ENCODE peak calls at places on chromosomes 3 and 15, in four cellular contexts. E is fibroblast of lung, Q is IMR-90, L is DND-41. Z is an unnamed sample.

GRCh38 chr15:78675617-78676360 is 34.8 kb upstream of the CHRNB4 start:
- DNase-seq in E (no peak), Q (no peak), L (no peak), Z (no peak)

GRCh38 chr3:17035033-17035432 is 150.3 kb downstream of the PLCL2 start:
- DNase-seq in E (no peak), Q (no peak), L (no peak), Z (no peak)

GRCh38 chr3:65343736-65344135 is 655.9 kb upstream of the ADAMTS9 start:
- DNase-seq in E (no peak), Q (no peak), L (no peak), Z (no peak)

GRCh38 chr15:52791776-52792175 is 1.6 kb upstream of the ONECUT1 start:
- DNase-seq in E (no peak), Q (no peak), L (no peak), Z (no peak)

GRCh38 chr3:119205685-119206084 is 32.3 kb downstream of the UPK1B start:
- DNase-seq in E (no peak), Q (no peak), L (no peak), Z (no peak)

GRCh38 chr3:43854916-43855315 is 164.2 kb downstream of the ABHD5 start:
- DNase-seq in E (no peak), Q (no peak), L (no peak), Z (no peak)

GRCh38 chr15:79160211-79160610 is 69.6 kb upstream of the RASGRF1 start:
- DNase-seq in E (no peak), Q (peak), L (no peak), Z (no peak)

GRCh38 chr3:42830437-42831320 is 21.4 kb downstream of the ACKR2 start:
- DNase-seq in E (peak), Q (peak), L (no peak), Z (peak)

GRCh38 chr3:100169186-100169585 is 54.9 kb upstream of the FILIP1L start:
- DNase-seq in E (no peak), Q (no peak), L (no peak), Z (no peak)

GRCh38 chr3:152835311-152836102 is 576 bp downstream of the P2RY1 start:
- DNase-seq in E (peak), Q (peak), L (no peak), Z (no peak)

GRCh38 chr3:52233968-52234367 is 5.0 kb downstream of the TWF2 start:
- DNase-seq in E (no peak), Q (no peak), L (no peak), Z (no peak)

GRCh38 chr3:13483286-13483685 is 3.2 kb downstream of the HDAC11 start:
- DNase-seq in E (no peak), Q (no peak), L (no peak), Z (no peak)

GRCh38 chr3:48407542-48408099 is 22.3 kb downstream of the PLXNB1 start:
- DNase-seq in E (no peak), Q (no peak), L (no peak), Z (no peak)

GRCh38 chr3:16788440-16789057 is 96.2 kb upstream of the PLCL2 start:
- DNase-seq in E (no peak), Q (no peak), L (no peak), Z (no peak)

GRCh38 chr3:52046914-52047239 is 9.5 kb downstream of the DUSP7 start:
- DNase-seq in E (no peak), Q (no peak), L (no peak), Z (no peak)

GRCh38 chr15:77617507-77618285 is 15.0 kb downstream of the LINGO1 start:
- DNase-seq in E (no peak), Q (no peak), L (no peak), Z (peak)

GRCh38 chr15:71189723-71190122 is 74.5 kb downstream of the THSD4 start:
- DNase-seq in E (peak), Q (peak), L (no peak), Z (no peak)

GRCh38 chr15:27796405-27797085 is 302.6 kb downstream of the OCA2 start:
- DNase-seq in E (no peak), Q (no peak), L (no peak), Z (no peak)

GRCh38 chr3:33884204-33884561 is 85.8 kb downstream of the PDCD6IP start:
- DNase-seq in E (no peak), Q (no peak), L (no peak), Z (peak)

DNA sequence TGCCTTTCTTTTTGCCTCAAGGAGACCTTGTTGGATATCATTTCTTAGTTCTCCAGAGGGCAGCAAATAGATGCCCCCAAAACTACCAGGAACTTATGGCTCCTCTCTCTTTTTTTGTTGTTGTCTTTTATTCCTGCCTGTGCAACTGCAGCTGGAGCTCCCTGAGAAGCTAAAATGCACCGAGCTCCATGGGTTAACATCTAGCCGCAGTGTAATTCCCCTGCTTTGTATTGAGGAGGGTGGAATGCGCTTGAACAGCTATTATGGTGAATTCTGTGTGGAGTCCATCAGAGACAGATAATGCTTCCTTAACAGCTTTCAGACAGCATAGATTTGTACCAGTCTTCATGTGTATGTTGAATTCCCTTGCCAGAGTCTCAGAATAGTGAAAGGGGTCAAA is 475.2 kb upstream of the FRG2C start:
- DNase-seq in E (no peak), Q (no peak), L (no peak), Z (no peak)
- H3K4me3 ChIP-seq in E (no peak), Q (no peak), L (no peak), Z (no peak)

DNA sequence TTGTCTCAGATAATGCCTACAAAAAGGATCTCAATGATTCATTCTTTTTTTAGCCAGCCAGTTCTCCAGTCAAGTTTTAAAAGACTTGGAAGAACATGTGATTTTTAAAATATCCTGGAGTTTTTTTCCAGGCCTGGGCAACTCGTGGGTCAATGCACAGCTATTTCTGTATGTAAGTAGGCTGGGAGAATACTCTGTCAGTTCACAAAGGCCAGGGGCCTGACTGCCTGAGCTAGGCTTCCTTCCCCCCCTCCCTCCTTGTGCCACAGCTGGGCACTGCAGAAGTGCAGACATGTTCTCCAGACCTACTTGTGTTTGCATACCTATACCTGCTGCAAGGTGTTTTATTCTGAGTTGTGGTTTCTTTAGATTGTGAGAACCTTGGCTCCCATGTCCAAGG is 43.7 kb downstream of the CTDSPL start:
- DNase-seq in E (no peak), Q (no peak), L (no peak), Z (no peak)
- H3K9ac ChIP-seq in E (no peak), Q (no peak), L (no peak), Z (no peak)

GRCh38 chr3:156149781-156150375 is 29.5 kb downstream of the KCNAB1 start:
- DNase-seq in E (peak), Q (no peak), L (no peak), Z (peak)
- H3K4me3 ChIP-seq in E (no peak), Q (no peak), L (no peak), Z (no peak)

DNA sequence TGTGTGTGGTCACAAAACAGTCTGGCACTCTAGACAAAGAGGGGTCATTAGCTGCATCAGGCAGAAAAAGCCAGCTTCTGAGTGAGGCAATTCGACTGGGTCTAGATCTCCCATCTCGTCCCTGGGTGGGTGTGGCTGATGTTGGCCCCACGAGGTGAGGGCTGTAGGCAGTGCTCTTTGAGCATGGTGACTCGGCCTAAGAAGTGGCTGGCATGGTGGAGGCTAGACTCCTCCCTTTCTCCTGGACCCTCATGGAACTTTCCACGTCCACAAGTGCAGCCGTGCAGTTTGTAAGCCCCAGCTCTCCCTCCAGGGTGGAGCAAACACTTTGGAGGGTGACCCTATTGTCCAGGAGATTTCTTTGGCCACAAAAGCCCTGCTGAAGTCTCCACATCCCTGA is 134.1 kb downstream of the OPA1 start:
- DNase-seq in E (no peak), Q (no peak), L (no peak), Z (no peak)
- H3K9ac ChIP-seq in E (no peak), Q (no peak), L (no peak), Z (no peak)

GRCh38 chr15:101440846-101441590 is 48.5 kb downstream of the PCSK6 start:
- DNase-seq in E (no peak), Q (no peak), L (no peak), Z (no peak)
- H3K4me3 ChIP-seq in E (no peak), Q (no peak), L (no peak), Z (no peak)

DNA sequence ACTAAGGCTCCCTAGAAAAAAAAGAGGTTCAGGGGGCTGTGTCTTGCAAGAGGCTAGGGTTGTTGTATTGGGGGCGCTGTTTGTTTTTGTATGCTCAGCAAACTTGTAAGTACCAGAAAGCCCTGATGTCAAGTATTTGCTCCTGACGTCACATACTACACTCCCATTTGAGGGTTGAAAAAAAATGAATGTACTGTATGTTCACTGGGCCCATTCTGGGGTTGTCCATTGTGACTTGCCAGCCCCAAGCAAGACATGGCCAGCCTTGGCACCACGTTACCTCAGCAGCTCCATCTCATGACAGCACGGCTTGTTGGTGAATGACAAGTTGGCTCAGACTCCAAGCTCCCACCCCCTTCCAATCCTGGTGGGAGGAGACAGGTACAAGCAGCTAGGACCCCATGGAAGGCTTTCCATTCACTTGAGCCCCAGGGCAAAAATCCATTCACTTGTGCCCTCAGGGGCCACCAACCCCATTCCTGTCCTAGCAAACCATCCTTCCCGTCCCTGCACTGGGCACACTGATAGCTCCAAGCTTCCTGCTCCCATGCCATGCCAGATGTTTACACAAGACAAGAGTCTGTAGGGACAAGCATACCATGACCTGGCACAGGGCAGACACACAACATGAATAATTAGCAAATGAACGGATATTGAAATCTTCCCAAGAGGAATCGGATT is 1.5 kb downstream of the PHGR1 start:
- DNase-seq in E (no peak), Q (no peak), L (no peak), Z (no peak)
- H3K9ac ChIP-seq in E (no peak), Q (no peak), L (no peak), Z (no peak)

GRCh38 chr3:187735383-187735782 is 9.9 kb downstream of the BCL6 start:
- DNase-seq in E (no peak), Q (no peak), L (no peak), Z (no peak)
- H3K4me3 ChIP-seq in E (no peak), Q (no peak), L (no peak), Z (no peak)

GRCh38 chr3:127817331-127817821 is 4.9 kb downstream of the MGLL start:
- DNase-seq in E (peak), Q (peak), L (no peak), Z (no peak)

GRCh38 chr3:127815641-127816605 is 6.4 kb downstream of the MGLL start:
- DNase-seq in E (no peak), Q (no peak), L (no peak), Z (no peak)

GRCh38 chr3:127815001-127815400 is 7.3 kb downstream of the MGLL start:
- DNase-seq in E (no peak), Q (peak), L (no peak), Z (no peak)

GRCh38 chr3:127819086-127819485 is 3.2 kb downstream of the MGLL start:
- DNase-seq in E (no peak), Q (no peak), L (no peak), Z (peak)

DNA sequence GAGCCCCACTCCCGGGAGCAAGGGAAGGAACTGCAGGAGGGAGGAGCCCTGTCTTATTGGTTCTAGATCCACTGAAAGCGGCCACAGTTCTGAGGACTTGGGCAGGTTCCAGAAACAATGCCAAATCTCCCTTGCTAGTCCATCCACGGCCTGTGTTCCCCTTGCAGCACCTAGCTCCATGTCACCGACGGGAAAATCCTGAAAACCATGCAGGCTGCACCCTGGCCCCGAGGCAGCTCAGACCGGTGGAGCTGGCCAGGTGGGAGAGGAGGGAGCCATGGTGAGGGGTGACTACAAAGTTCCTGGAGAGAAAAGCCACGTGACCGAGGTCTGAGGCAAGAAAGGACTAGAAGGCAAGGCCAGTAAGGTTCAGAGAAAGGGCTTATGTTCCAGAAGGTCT is 5.5 kb downstream of the MGLL start:
- DNase-seq in E (no peak), Q (no peak), L (no peak), Z (no peak)
- H3K9ac ChIP-seq in E (no peak), Q (no peak), L (no peak), Z (no peak)

Z was measured in Karpas-422.